ENCODE peak calls at places on chromosomes 13 and 19, in nine cellular contexts. V is effector memory CD4-positive, alpha-beta T cell; Z is psoas muscle; D is GM04504; W is tibial artery; T is effector CD4-positive, alpha-beta T cell; X is fibroblast of pulmonary artery; K is stimulated activated CD8-positive, alpha-beta memory T cell treated with anti-CD3 and anti-CD28 coated beads, Interleukin-12 subunit alpha, Interleukin-12 subunit beta, amount 100 ng/mL, for 1 hour; A is RPMI8226. H is an unnamed sample.

GRCh38 chr13:28551498-28551895 is 56.6 kb upstream of the FLT1 start:
- DNase-seq in V (no peak), Z (no peak), D (no peak), W (no peak), T (no peak), X (no peak), K (no peak), A (no peak), H (no peak)

GRCh38 chr19:17234911-17235617 is 9.0 kb downstream of the OCEL1 start:
- DNase-seq in V (peak), Z (peak), D (no peak), W (no peak), T (peak), X (peak), K (no peak), A (peak), H (no peak)

GRCh38 chr13:41916173-41916954 is 44.5 kb downstream of the VWA8 start:
- DNase-seq in V (no peak), Z (no peak), D (peak), W (no peak), T (no peak), X (peak), K (no peak), A (peak), H (peak)

GRCh38 chr13:45082964-45083363 is 37.3 kb upstream of the GTF2F2 start:
- DNase-seq in V (no peak), Z (no peak), D (peak), W (no peak), T (no peak), X (peak), K (no peak), A (no peak), H (peak)

GRCh38 chr19:9877775-9878510 is 42.8 kb downstream of the PIN1 start:
- DNase-seq in V (no peak), Z (no peak), D (no peak), W (no peak), T (no peak), X (peak), K (no peak), A (no peak), H (peak)

GRCh38 chr13:21034602-21035190 is 26.7 kb downstream of the LATS2 start:
- DNase-seq in V (no peak), Z (no peak), D (no peak), W (no peak), T (no peak), X (peak), K (no peak), A (no peak), H (no peak)

GRCh38 chr13:111969551-111970135 is 97.3 kb upstream of the SOX1 start:
- DNase-seq in V (no peak), Z (no peak), D (no peak), W (no peak), T (no peak), X (no peak), K (no peak), A (peak), H (no peak)

GRCh38 chr13:61414136-61414535 is 1.5 kb downstream of the PCDH20 start:
- DNase-seq in V (no peak), Z (no peak), D (no peak), W (no peak), T (no peak), X (no peak), K (no peak), A (no peak), H (no peak)

GRCh38 chr19:28406237-28406596 is 806.7 kb downstream of the UQCRFS1 start:
- DNase-seq in V (no peak), Z (no peak), D (no peak), W (no peak), T (no peak), X (no peak), K (no peak), A (no peak), H (no peak)

GRCh38 chr13:59750860-59751259 is 412.9 kb downstream of the DIAPH3 start:
- DNase-seq in V (no peak), Z (no peak), D (peak), W (no peak), T (no peak), X (peak), K (no peak), A (no peak), H (peak)

GRCh38 chr19:4575978-4576933 is 16.8 kb upstream of the SEMA6B start:
- DNase-seq in V (peak), Z (peak), D (no peak), W (no peak), T (peak), X (peak), K (peak), A (peak), H (no peak)

GRCh38 chr13:21330126-21330861 is 128.8 kb downstream of the ZDHHC20 start:
- DNase-seq in V (no peak), Z (no peak), D (no peak), W (no peak), T (no peak), X (no peak), K (no peak), A (peak), H (peak)

GRCh38 chr13:21435710-21436151 is 23.4 kb downstream of the ZDHHC20 start:
- DNase-seq in V (peak), Z (peak), D (peak), W (peak), T (no peak), X (peak), K (peak), A (peak), H (peak)

GRCh38 chr19:35533822-35534521 is 716 bp downstream of the GAPDHS start:
- DNase-seq in V (no peak), Z (no peak), D (no peak), W (no peak), T (no peak), X (peak), K (peak), A (peak), H (no peak)

GRCh38 chr19:5048727-5049553 is 80.0 kb downstream of the KDM4B start:
- DNase-seq in V (no peak), Z (peak), D (no peak), W (peak), T (no peak), X (peak), K (no peak), A (no peak), H (no peak)

GRCh38 chr19:30084390-30084819 is 142.4 kb downstream of the URI1 start:
- DNase-seq in V (no peak), Z (no peak), D (no peak), W (no peak), T (no peak), X (no peak), K (no peak), A (no peak), H (no peak)

GRCh38 chr19:46732172-46732938 is 13.5 kb upstream of the FKRP start:
- DNase-seq in V (no peak), Z (no peak), D (no peak), W (no peak), T (no peak), X (no peak), K (no peak), A (no peak), H (no peak)

H was measured in AG04450.